ENCODE peak calls at places on chromosomes 16 and 17, in nine cellular contexts. One of them, this sample, is unnamed.

GRCh38 chr16:74862743-74863244 is 88.2 kb upstream of the FA2H start:
- DNase-seq in esophagus squamous epithelium: no peak
- DNase-seq in psoas muscle: no peak
- DNase-seq in A549: peak
- DNase-seq in fibroblast of lung: peak
- DNase-seq in CD4-positive, alpha-beta memory T cell: peak
- DNase-seq in OCI-LY7: peak
- DNase-seq in neuronal stem cell: peak
- DNase-seq in ovary: no peak
- DNase-seq in this sample: no peak

GRCh38 chr16:11386791-11387546 is 41.7 kb downstream of the RMI2 start:
- DNase-seq in esophagus squamous epithelium: no peak
- DNase-seq in psoas muscle: peak
- DNase-seq in A549: peak
- DNase-seq in fibroblast of lung: no peak
- DNase-seq in CD4-positive, alpha-beta memory T cell: no peak
- DNase-seq in OCI-LY7: peak
- DNase-seq in neuronal stem cell: peak
- DNase-seq in ovary: no peak
- DNase-seq in this sample: no peak

GRCh38 chr17:6165806-6166205 is 95.6 kb downstream of the WSCD1 start:
- DNase-seq in esophagus squamous epithelium: no peak
- DNase-seq in psoas muscle: no peak
- DNase-seq in A549: no peak
- DNase-seq in fibroblast of lung: no peak
- DNase-seq in CD4-positive, alpha-beta memory T cell: no peak
- DNase-seq in OCI-LY7: no peak
- DNase-seq in neuronal stem cell: no peak
- DNase-seq in ovary: no peak
- DNase-seq in this sample: no peak

GRCh38 chr16:80806957-80807356 is 2.6 kb upstream of the CDYL2 start:
- DNase-seq in esophagus squamous epithelium: no peak
- DNase-seq in psoas muscle: no peak
- DNase-seq in A549: no peak
- DNase-seq in fibroblast of lung: peak
- DNase-seq in CD4-positive, alpha-beta memory T cell: peak
- DNase-seq in OCI-LY7: no peak
- DNase-seq in neuronal stem cell: no peak
- DNase-seq in ovary: no peak
- DNase-seq in this sample: no peak

GRCh38 chr17:59107306-59107670 is 608 bp upstream of the TRIM37 start:
- DNase-seq in esophagus squamous epithelium: no peak
- DNase-seq in psoas muscle: no peak
- DNase-seq in A549: no peak
- DNase-seq in fibroblast of lung: no peak
- DNase-seq in CD4-positive, alpha-beta memory T cell: no peak
- DNase-seq in OCI-LY7: no peak
- DNase-seq in neuronal stem cell: no peak
- DNase-seq in ovary: no peak
- DNase-seq in this sample: no peak

GRCh38 chr16:27242398-27242797 is 26.2 kb downstream of the NSMCE1 start:
- DNase-seq in esophagus squamous epithelium: no peak
- DNase-seq in psoas muscle: no peak
- DNase-seq in A549: no peak
- DNase-seq in fibroblast of lung: no peak
- DNase-seq in CD4-positive, alpha-beta memory T cell: no peak
- DNase-seq in OCI-LY7: no peak
- DNase-seq in neuronal stem cell: no peak
- DNase-seq in ovary: no peak
- DNase-seq in this sample: no peak

GRCh38 chr17:13520899-13521572 is 80.7 kb downstream of the HS3ST3A1 start:
- DNase-seq in esophagus squamous epithelium: no peak
- DNase-seq in psoas muscle: no peak
- DNase-seq in A549: no peak
- DNase-seq in fibroblast of lung: peak
- DNase-seq in CD4-positive, alpha-beta memory T cell: no peak
- DNase-seq in OCI-LY7: no peak
- DNase-seq in neuronal stem cell: no peak
- DNase-seq in ovary: no peak
- DNase-seq in this sample: no peak

GRCh38 chr17:54749157-54749556 is 151.5 kb upstream of the TOM1L1 start:
- DNase-seq in esophagus squamous epithelium: no peak
- DNase-seq in psoas muscle: no peak
- DNase-seq in A549: no peak
- DNase-seq in fibroblast of lung: no peak
- DNase-seq in CD4-positive, alpha-beta memory T cell: no peak
- DNase-seq in OCI-LY7: no peak
- DNase-seq in neuronal stem cell: no peak
- DNase-seq in ovary: no peak
- DNase-seq in this sample: no peak

GRCh38 chr17:71460943-71461342 is 659.9 kb upstream of the SOX9 start:
- DNase-seq in esophagus squamous epithelium: no peak
- DNase-seq in psoas muscle: no peak
- DNase-seq in A549: no peak
- DNase-seq in fibroblast of lung: peak
- DNase-seq in CD4-positive, alpha-beta memory T cell: no peak
- DNase-seq in OCI-LY7: peak
- DNase-seq in neuronal stem cell: no peak
- DNase-seq in ovary: no peak
- DNase-seq in this sample: no peak

GRCh38 chr16:72123426-72123825 is 29.8 kb downstream of the DHX38 start:
- DNase-seq in esophagus squamous epithelium: no peak
- DNase-seq in psoas muscle: no peak
- DNase-seq in A549: no peak
- DNase-seq in fibroblast of lung: no peak
- DNase-seq in CD4-positive, alpha-beta memory T cell: no peak
- DNase-seq in OCI-LY7: no peak
- DNase-seq in neuronal stem cell: no peak
- DNase-seq in ovary: no peak
- DNase-seq in this sample: no peak

GRCh38 chr16:73058221-73058615 is 10.3 kb upstream of the ZFHX3 start:
- DNase-seq in esophagus squamous epithelium: no peak
- DNase-seq in psoas muscle: peak
- DNase-seq in A549: no peak
- DNase-seq in fibroblast of lung: no peak
- DNase-seq in CD4-positive, alpha-beta memory T cell: no peak
- DNase-seq in OCI-LY7: peak
- DNase-seq in neuronal stem cell: peak
- DNase-seq in ovary: peak
- DNase-seq in this sample: no peak

GRCh38 chr16:7456221-7456620 is 123.6 kb downstream of the RBFOX1 start:
- DNase-seq in esophagus squamous epithelium: no peak
- DNase-seq in psoas muscle: no peak
- DNase-seq in A549: no peak
- DNase-seq in fibroblast of lung: no peak
- DNase-seq in CD4-positive, alpha-beta memory T cell: no peak
- DNase-seq in OCI-LY7: no peak
- DNase-seq in neuronal stem cell: no peak
- DNase-seq in ovary: no peak
- DNase-seq in this sample: no peak

GRCh38 chr17:81869221-81870154 is 1.6 kb downstream of the ARHGDIA start:
- DNase-seq in esophagus squamous epithelium: no peak
- DNase-seq in psoas muscle: peak
- DNase-seq in A549: peak
- DNase-seq in fibroblast of lung: peak
- DNase-seq in CD4-positive, alpha-beta memory T cell: no peak
- DNase-seq in OCI-LY7: peak
- DNase-seq in neuronal stem cell: no peak
- DNase-seq in ovary: peak
- DNase-seq in this sample: no peak

GRCh38 chr17:81866440-81867122 is 4.6 kb downstream of the ARHGDIA start:
- DNase-seq in esophagus squamous epithelium: no peak
- DNase-seq in psoas muscle: no peak
- DNase-seq in A549: no peak
- DNase-seq in fibroblast of lung: peak
- DNase-seq in CD4-positive, alpha-beta memory T cell: no peak
- DNase-seq in OCI-LY7: peak
- DNase-seq in neuronal stem cell: no peak
- DNase-seq in ovary: no peak
- DNase-seq in this sample: no peak

GRCh38 chr17:81868674-81869220 is 2.4 kb downstream of the ARHGDIA start:
- DNase-seq in esophagus squamous epithelium: no peak
- DNase-seq in psoas muscle: peak
- DNase-seq in A549: peak
- DNase-seq in fibroblast of lung: peak
- DNase-seq in CD4-positive, alpha-beta memory T cell: no peak
- DNase-seq in OCI-LY7: peak
- DNase-seq in neuronal stem cell: no peak
- DNase-seq in ovary: peak
- DNase-seq in this sample: no peak

GRCh38 chr17:81867123-81867951 is 3.8 kb downstream of the ARHGDIA start:
- DNase-seq in esophagus squamous epithelium: no peak
- DNase-seq in psoas muscle: no peak
- DNase-seq in A549: no peak
- DNase-seq in fibroblast of lung: peak
- DNase-seq in CD4-positive, alpha-beta memory T cell: peak
- DNase-seq in OCI-LY7: peak
- DNase-seq in neuronal stem cell: no peak
- DNase-seq in ovary: peak
- DNase-seq in this sample: no peak

DNA sequence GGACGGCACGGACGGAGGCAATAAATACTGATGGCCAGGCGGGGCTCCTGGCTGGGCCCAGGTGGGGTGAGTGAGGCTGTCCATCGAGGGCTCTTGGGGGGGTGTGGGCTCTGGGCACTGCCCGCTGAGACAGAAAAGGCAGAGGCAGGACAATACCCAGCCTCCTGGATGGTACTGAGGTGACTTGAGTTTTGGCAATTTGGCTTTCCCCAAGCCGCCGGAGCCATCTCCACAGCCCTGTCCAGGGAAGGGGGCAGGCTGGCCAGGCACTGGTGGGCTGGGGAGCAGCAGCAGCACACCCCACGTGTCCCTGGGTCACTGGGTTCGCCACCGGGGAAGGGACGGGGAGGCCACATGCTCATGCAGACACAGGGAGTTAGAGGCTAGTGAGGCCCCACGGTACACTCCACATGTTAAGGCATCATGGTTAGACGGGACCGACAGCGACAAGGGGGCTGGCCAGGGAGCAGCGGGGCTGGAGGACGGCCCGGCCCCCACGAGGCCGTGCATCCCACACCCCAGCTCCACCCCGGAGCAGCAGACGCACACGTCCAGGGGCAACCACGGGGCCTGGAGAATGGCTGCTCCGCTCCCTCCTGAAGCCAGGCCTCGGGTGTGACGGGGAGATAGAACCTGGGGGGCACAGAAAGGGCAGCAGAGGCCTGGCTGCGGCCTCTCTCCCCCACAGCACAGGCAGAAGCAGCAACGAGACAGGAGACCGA is 3.0 kb downstream of the ARHGDIA start:
- DNase-seq in esophagus squamous epithelium: no peak
- DNase-seq in psoas muscle: no peak
- DNase-seq in A549: no peak
- DNase-seq in fibroblast of lung: peak
- DNase-seq in CD4-positive, alpha-beta memory T cell: no peak
- DNase-seq in OCI-LY7: peak
- DNase-seq in neuronal stem cell: no peak
- DNase-seq in ovary: no peak
- DNase-seq in this sample: no peak
- H3K27ac ChIP-seq in esophagus squamous epithelium: peak
- H3K27ac ChIP-seq in psoas muscle: peak
- H3K27ac ChIP-seq in A549: peak
- H3K27ac ChIP-seq in fibroblast of lung: peak
- H3K27ac ChIP-seq in CD4-positive, alpha-beta memory T cell: no peak
- H3K27ac ChIP-seq in OCI-LY7: peak
- H3K27ac ChIP-seq in neuronal stem cell: peak
- H3K27ac ChIP-seq in ovary: peak
- H3K27ac ChIP-seq in this sample: peak

DNA sequence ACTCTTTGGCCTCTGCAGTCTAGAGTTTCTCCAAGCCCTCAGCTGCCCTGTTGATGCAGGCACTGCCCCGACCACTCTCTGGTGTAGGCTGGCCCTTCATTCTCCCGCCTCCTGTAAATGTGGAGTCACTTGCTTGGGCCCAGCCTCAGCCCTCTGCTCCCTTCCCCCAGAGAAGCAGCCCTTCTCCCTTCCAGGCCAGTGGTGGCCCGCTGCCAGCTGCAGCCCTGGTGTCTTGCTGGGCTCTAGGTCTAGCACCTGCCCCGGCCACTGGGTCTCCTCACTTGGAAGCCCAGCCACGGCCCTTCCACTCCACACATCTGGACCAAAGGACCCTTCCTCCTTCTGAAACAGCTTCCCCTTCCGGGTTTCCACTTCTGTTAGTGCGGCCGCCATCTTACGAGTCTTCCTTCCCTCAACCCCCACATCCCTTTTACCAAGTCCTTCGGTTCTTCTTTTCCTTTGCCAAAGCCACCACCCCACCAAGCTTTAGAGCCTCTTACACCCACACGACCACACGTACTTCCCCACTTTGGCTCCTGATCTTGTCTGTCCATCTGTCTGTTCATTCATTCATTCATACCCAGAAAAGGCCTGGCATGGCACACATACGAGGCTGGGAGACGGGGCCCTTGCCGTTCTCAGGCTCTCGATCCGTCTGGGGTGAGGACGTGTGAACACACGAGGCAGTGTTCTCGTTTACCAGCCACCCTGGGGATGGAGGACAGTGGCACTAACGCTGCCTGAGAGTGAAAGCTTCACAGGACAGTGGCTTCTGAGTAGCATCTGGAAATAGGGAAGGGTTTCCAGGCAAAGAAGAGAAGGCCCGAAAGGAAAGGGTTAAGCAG is 68.0 kb downstream of the ABR start:
- DNase-seq in esophagus squamous epithelium: no peak
- DNase-seq in psoas muscle: no peak
- DNase-seq in A549: peak
- DNase-seq in fibroblast of lung: no peak
- DNase-seq in CD4-positive, alpha-beta memory T cell: no peak
- DNase-seq in OCI-LY7: no peak
- DNase-seq in neuronal stem cell: no peak
- DNase-seq in ovary: no peak
- DNase-seq in this sample: no peak
- H3K27ac ChIP-seq in esophagus squamous epithelium: peak
- H3K27ac ChIP-seq in psoas muscle: peak
- H3K27ac ChIP-seq in A549: peak
- H3K27ac ChIP-seq in fibroblast of lung: peak
- H3K27ac ChIP-seq in CD4-positive, alpha-beta memory T cell: no peak
- H3K27ac ChIP-seq in OCI-LY7: no peak
- H3K27ac ChIP-seq in neuronal stem cell: no peak
- H3K27ac ChIP-seq in ovary: no peak
- H3K27ac ChIP-seq in this sample: no peak

DNA sequence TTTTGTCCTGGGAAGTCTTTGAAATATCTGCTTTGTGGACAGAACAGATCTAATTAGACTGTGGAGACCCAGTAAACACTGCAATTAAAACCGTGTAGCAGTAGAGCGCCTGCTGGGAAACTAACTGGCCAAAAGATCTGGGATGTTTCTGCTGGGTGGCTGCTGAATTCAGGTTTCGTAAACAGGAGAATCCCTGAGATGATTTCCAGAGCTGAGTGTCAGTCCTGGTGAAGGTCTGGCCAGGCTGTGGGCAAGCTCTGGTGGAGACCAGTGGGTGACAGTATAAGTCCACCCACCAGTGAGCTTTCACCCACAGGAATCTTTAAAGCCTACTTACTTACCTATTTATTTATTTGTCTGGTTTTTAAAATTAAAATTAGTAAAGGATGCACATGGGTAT is 257.2 kb downstream of the IRF8 start:
- DNase-seq in esophagus squamous epithelium: no peak
- DNase-seq in psoas muscle: no peak
- DNase-seq in A549: no peak
- DNase-seq in fibroblast of lung: no peak
- DNase-seq in CD4-positive, alpha-beta memory T cell: no peak
- DNase-seq in OCI-LY7: no peak
- DNase-seq in neuronal stem cell: no peak
- DNase-seq in ovary: no peak
- DNase-seq in this sample: no peak
- H3K27ac ChIP-seq in esophagus squamous epithelium: no peak
- H3K27ac ChIP-seq in psoas muscle: no peak
- H3K27ac ChIP-seq in A549: no peak
- H3K27ac ChIP-seq in fibroblast of lung: no peak
- H3K27ac ChIP-seq in CD4-positive, alpha-beta memory T cell: no peak
- H3K27ac ChIP-seq in OCI-LY7: no peak
- H3K27ac ChIP-seq in neuronal stem cell: no peak
- H3K27ac ChIP-seq in ovary: no peak
- H3K27ac ChIP-seq in this sample: no peak

GRCh38 chr17:50954641-50955121 is 88.5 kb upstream of the TOB1 start:
- DNase-seq in esophagus squamous epithelium: no peak
- DNase-seq in psoas muscle: no peak
- DNase-seq in A549: no peak
- DNase-seq in fibroblast of lung: no peak
- DNase-seq in CD4-positive, alpha-beta memory T cell: no peak
- DNase-seq in OCI-LY7: no peak
- DNase-seq in neuronal stem cell: no peak
- DNase-seq in ovary: no peak
- DNase-seq in this sample: no peak
- H3K27ac ChIP-seq in esophagus squamous epithelium: peak
- H3K27ac ChIP-seq in psoas muscle: peak
- H3K27ac ChIP-seq in A549: peak
- H3K27ac ChIP-seq in fibroblast of lung: peak
- H3K27ac ChIP-seq in CD4-positive, alpha-beta memory T cell: no peak
- H3K27ac ChIP-seq in OCI-LY7: no peak
- H3K27ac ChIP-seq in neuronal stem cell: peak
- H3K27ac ChIP-seq in ovary: peak
- H3K27ac ChIP-seq in this sample: no peak